ENCODE peak calls at places on chromosomes 7 and 10, in nine cellular contexts. D is GM20000, K is K562, O is RWPE1, S is body of pancreas, X is Calu3, B is B cell, Z is HepG2, H is lung. C is an unnamed sample.

GRCh38 chr10:14918964-14919363 is 34.9 kb downstream of the DCLRE1C start:
- DNase-seq in D (no peak), K (no peak), O (no peak), S (no peak), X (no peak), B (no peak), Z (no peak), H (no peak), C (no peak)

GRCh38 chr10:133445268-133445732 is 8.4 kb upstream of the SCART1 start:
- DNase-seq in D (no peak), K (no peak), O (no peak), S (no peak), X (no peak), B (no peak), Z (no peak), H (peak), C (no peak)

GRCh38 chr7:68245688-68246087 is 1249.1 kb downstream of the TYW1 start:
- DNase-seq in D (no peak), K (no peak), O (no peak), S (no peak), X (no peak), B (no peak), Z (no peak), H (no peak), C (no peak)

GRCh38 chr10:28137907-28138880 is 139.3 kb upstream of the ODAD2 start:
- DNase-seq in D (no peak), K (no peak), O (no peak), S (no peak), X (no peak), B (no peak), Z (no peak), H (no peak), C (no peak)

GRCh38 chr7:931871-932650 is 22.4 kb downstream of the ADAP1 start:
- DNase-seq in D (no peak), K (no peak), O (no peak), S (peak), X (no peak), B (peak), Z (no peak), H (no peak), C (no peak)

GRCh38 chr7:36128448-36129047 is 24.5 kb upstream of the EEPD1 start:
- DNase-seq in D (no peak), K (peak), O (peak), S (peak), X (peak), B (no peak), Z (peak), H (peak), C (no peak)

GRCh38 chr10:119597405-119598186 is 832 bp upstream of the TIAL1 start:
- DNase-seq in D (peak), K (no peak), O (no peak), S (no peak), X (no peak), B (no peak), Z (no peak), H (no peak), C (no peak)

GRCh38 chr10:110493832-110494426 is 3.8 kb upstream of the DUSP5 start:
- DNase-seq in D (no peak), K (no peak), O (no peak), S (no peak), X (no peak), B (no peak), Z (no peak), H (no peak), C (no peak)

GRCh38 chr10:72691470-72692056 is 380 bp upstream of the MCU start:
- DNase-seq in D (no peak), K (no peak), O (peak), S (no peak), X (no peak), B (no peak), Z (peak), H (no peak), C (no peak)

GRCh38 chr10:48536916-48537890 is 67.7 kb downstream of the ARHGAP22 start:
- DNase-seq in D (no peak), K (no peak), O (no peak), S (no peak), X (no peak), B (no peak), Z (no peak), H (no peak), C (no peak)

GRCh38 chr7:5665106-5666025 is 116.1 kb downstream of the RNF216 start:
- DNase-seq in D (peak), K (peak), O (peak), S (peak), X (peak), B (peak), Z (peak), H (peak), C (peak)

GRCh38 chr10:101611506-101611905 is 23.4 kb downstream of the DPCD start:
- DNase-seq in D (no peak), K (no peak), O (no peak), S (no peak), X (no peak), B (no peak), Z (no peak), H (no peak), C (no peak)

GRCh38 chr10:17506390-17506789 is 52.0 kb upstream of the ST8SIA6 start:
- DNase-seq in D (no peak), K (no peak), O (no peak), S (no peak), X (no peak), B (no peak), Z (no peak), H (no peak), C (no peak)

GRCh38 chr7:44693641-44694313 is 54.9 kb upstream of the ZMIZ2 start:
- DNase-seq in D (no peak), K (no peak), O (no peak), S (no peak), X (no peak), B (no peak), Z (no peak), H (no peak), C (no peak)

GRCh38 chr7:10973942-10974716 is 457 bp downstream of the PHF14 start:
- DNase-seq in D (peak), K (peak), O (peak), S (peak), X (peak), B (no peak), Z (peak), H (no peak), C (no peak)

GRCh38 chr10:110209926-110210662 is 2.7 kb downstream of the MXI1 start:
- DNase-seq in D (peak), K (peak), O (peak), S (peak), X (no peak), B (peak), Z (no peak), H (no peak), C (peak)

GRCh38 chr7:158292948-158293347 is 294.7 kb downstream of the PTPRN2 start:
- DNase-seq in D (no peak), K (no peak), O (no peak), S (no peak), X (no peak), B (no peak), Z (no peak), H (no peak), C (no peak)

GRCh38 chr7:158299607-158300006 is 288.0 kb downstream of the PTPRN2 start:
- DNase-seq in D (no peak), K (no peak), O (no peak), S (no peak), X (no peak), B (no peak), Z (no peak), H (no peak), C (no peak)

GRCh38 chr7:158300427-158300826 is 287.2 kb downstream of the PTPRN2 start:
- DNase-seq in D (no peak), K (no peak), O (no peak), S (no peak), X (no peak), B (no peak), Z (no peak), H (no peak), C (no peak)

GRCh38 chr7:158295966-158296797 is 291.4 kb downstream of the PTPRN2 start:
- DNase-seq in D (no peak), K (no peak), O (no peak), S (no peak), X (no peak), B (no peak), Z (no peak), H (no peak), C (no peak)

DNA sequence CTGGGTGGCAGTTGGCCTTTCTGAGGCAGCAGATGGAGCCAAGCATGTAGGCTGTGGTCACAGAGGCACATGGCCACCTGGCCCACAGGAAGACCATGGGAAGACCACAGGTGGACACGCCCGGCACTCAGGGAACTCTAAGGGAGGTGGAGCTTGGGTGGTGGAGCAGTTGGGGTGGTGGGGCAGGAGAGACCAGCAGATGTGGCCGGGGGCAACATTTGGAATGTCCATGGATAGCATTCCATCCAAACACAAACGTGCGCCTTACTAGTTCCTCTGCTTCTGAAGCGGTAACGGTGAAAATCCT is 290.9 kb downstream of the PTPRN2 start:
- DNase-seq in D (no peak), K (no peak), O (no peak), S (no peak), X (no peak), B (no peak), Z (no peak), H (no peak), C (no peak)
- TF ChIP-seq CTCF in D (no peak), K (no peak), O (no peak), S (no peak), X (no peak), B (no peak), Z (no peak), H (no peak), C (no peak)

GRCh38 chr7:143000648-143001047 is 26.3 kb downstream of the OR9A2 start:
- DNase-seq in D (no peak), K (no peak), O (no peak), S (no peak), X (no peak), B (no peak), Z (no peak), H (no peak), C (no peak)

GRCh38 chr7:143002106-143002505 is 24.8 kb downstream of the OR9A2 start:
- DNase-seq in D (no peak), K (no peak), O (peak), S (no peak), X (peak), B (no peak), Z (no peak), H (no peak), C (no peak)

GRCh38 chr7:143003393-143004051 is 23.4 kb downstream of the OR9A2 start:
- DNase-seq in D (peak), K (peak), O (peak), S (peak), X (peak), B (peak), Z (peak), H (no peak), C (no peak)

GRCh38 chr7:143005632-143006260 is 21.2 kb downstream of the OR9A2 start:
- DNase-seq in D (no peak), K (no peak), O (no peak), S (no peak), X (no peak), B (no peak), Z (no peak), H (no peak), C (no peak)

GRCh38 chr7:143002856-143003255 is 24.1 kb downstream of the OR9A2 start:
- DNase-seq in D (no peak), K (no peak), O (no peak), S (peak), X (no peak), B (no peak), Z (no peak), H (no peak), C (no peak)
- TF ChIP-seq CTCF in D (no peak), K (no peak), O (no peak), S (no peak), X (no peak), B (no peak), Z (no peak), H (no peak), C (no peak)

DNA sequence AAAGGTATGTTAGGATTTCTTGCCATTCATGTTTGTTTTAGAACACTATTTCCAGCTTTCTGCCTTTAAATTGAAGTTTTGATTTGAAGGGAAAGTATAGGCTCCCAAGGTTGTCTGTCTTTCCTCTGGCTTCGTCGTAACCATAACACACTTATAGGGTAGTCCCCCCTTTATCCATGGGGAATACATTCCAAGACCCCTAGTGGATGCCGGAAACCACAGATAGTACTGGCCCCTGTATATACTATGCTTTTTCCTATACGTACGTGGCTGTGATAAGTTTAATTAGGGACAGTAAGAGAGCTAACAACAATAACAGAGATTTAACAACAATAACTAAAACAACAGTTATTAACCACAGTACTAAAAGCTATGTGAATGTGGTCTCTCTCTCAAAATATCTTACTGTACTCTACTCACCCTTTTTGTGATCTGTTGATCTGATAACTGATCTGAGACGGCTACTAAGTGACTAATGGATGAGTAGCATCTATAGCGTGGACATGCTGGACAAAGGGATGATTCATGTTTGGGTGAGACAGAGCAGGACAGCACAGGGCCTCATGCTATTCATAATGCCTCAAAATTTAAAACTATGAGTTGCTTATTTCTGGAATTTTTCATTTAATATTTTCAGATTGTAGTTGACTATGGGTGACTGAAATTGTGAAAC is 273.1 kb downstream of the AUTS2 start:
- DNase-seq in D (no peak), K (no peak), O (peak), S (no peak), X (no peak), B (no peak), Z (no peak), H (no peak), C (no peak)
- TF ChIP-seq CTCF in D (no peak), K (no peak), O (no peak), S (no peak), X (no peak), B (no peak), Z (no peak), H (no peak), C (peak)

GRCh38 chr10:76779163-76779820 is 858.3 kb downstream of the KCNMA1 start:
- DNase-seq in D (no peak), K (no peak), O (no peak), S (no peak), X (no peak), B (no peak), Z (no peak), H (no peak), C (no peak)
- TF ChIP-seq CTCF in D (no peak), K (no peak), O (no peak), S (no peak), X (no peak), B (no peak), Z (no peak), H (no peak), C (no peak)

GRCh38 chr10:126476256-126476655 is 88.0 kb upstream of the ADAM12 start:
- DNase-seq in D (no peak), K (no peak), O (no peak), S (no peak), X (no peak), B (no peak), Z (no peak), H (no peak), C (no peak)
- TF ChIP-seq CTCF in D (no peak), K (no peak), O (no peak), S (no peak), X (no peak), B (no peak), Z (no peak), H (no peak), C (no peak)

GRCh38 chr10:105797234-105797890 is 1156.3 kb downstream of the SORCS3 start:
- DNase-seq in D (peak), K (peak), O (peak), S (peak), X (no peak), B (no peak), Z (peak), H (no peak), C (no peak)
- TF ChIP-seq CTCF in D (peak), K (peak), O (peak), S (peak), X (no peak), B (no peak), Z (peak), H (peak), C (no peak)

DNA sequence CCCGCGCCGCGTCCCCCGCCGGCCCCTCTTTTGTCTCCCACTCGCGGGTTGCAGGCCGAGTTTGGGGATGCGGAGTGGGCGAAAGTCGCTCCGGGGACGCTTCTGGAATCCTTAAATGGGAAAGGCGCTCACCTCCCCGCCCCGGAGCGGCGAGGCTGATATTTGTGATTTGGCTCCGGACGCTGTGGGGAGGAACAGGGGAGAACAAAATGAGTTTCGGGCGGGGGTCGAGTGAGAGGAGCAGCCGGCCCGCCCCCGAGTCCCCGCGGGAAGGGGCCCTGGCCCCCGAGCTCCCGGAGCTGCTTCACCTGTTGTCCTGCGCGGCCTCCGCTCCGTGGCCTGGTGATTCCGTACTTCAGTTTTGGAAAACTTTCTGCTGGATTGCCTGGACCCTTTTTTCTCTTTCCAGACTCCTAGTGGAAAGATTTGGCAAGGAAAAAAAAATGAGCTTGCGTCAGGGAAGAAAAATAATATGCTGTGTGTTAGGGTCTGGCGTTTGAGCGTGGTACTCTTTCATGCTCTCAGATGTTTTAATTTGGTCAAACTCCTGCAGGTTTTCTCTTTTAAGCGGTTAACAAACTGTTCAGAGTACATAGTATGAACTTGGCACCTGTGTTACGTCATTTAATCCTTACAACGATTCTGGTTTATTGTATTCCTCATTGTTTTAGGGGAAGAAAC is 831 bp downstream of the BMPR1A start:
- DNase-seq in D (no peak), K (peak), O (peak), S (peak), X (peak), B (no peak), Z (peak), H (peak), C (no peak)
- TF ChIP-seq CTCF in D (no peak), K (no peak), O (peak), S (no peak), X (no peak), B (no peak), Z (no peak), H (no peak), C (no peak)

C was measured in natural killer cell.